ENCODE peak calls at places on chromosomes 2 and 18, in seven cellular contexts. G is bronchial epithelial cell, B is NCI-H774, L is A549, E is Kasumi-1, A is HS-5, W is GM12865. X is an unnamed sample.

GRCh38 chr18:2400701-2401191 is 170.6 kb downstream of the METTL4 start:
- DNase-seq in G (no peak), B (no peak), L (no peak), E (peak; percentile 42), A (no peak), W (no peak), X (no peak)

GRCh38 chr2:207223051-207223450 is 57.3 kb upstream of the KLF7 start:
- DNase-seq in G (peak; percentile 94), B (no peak), L (no peak), E (no peak), A (no peak), W (peak; percentile 53), X (no peak)

GRCh38 chr2:38676681-38677080 is 10.8 kb downstream of the GALM start:
- DNase-seq in G (no peak), B (no peak), L (no peak), E (no peak), A (no peak), W (no peak), X (no peak)

GRCh38 chr2:240209493-240209892 is 69.0 kb upstream of the OTOS start:
- DNase-seq in G (no peak), B (no peak), L (no peak), E (no peak), A (no peak), W (no peak), X (no peak)

GRCh38 chr2:4168834-4169233 is 465.5 kb downstream of the DCDC2C start:
- DNase-seq in G (no peak), B (no peak), L (no peak), E (no peak), A (no peak), W (no peak), X (no peak)

GRCh38 chr2:196949116-196949515 is 22.6 kb upstream of the PGAP1 start:
- DNase-seq in G (no peak), B (no peak), L (no peak), E (no peak), A (no peak), W (no peak), X (no peak)

GRCh38 chr18:45549296-45549695 is 66.0 kb upstream of the SLC14A2 start:
- DNase-seq in G (no peak), B (no peak), L (no peak), E (no peak), A (no peak), W (no peak), X (no peak)

GRCh38 chr2:171655584-171655983 is 31.7 kb upstream of the DYNC1I2 start:
- DNase-seq in G (no peak), B (no peak), L (no peak), E (peak; percentile 99), A (no peak), W (peak; percentile 26), X (no peak)

GRCh38 chr2:171390941-171391516 is 42.8 kb downstream of the METTL8 start:
- DNase-seq in G (peak; percentile 79), B (no peak), L (no peak), E (no peak), A (peak; percentile 53), W (peak; percentile 50), X (no peak)